ENCODE peak calls at places on chromosome 19, in six cellular contexts. One of them, this sample, is unnamed.

GRCh38 chr19:18390075-18390909 is 4.3 kb downstream of the GDF15 start:
- DNase-seq in endothelial cell of umbilical vein: no peak
- DNase-seq in keratinocyte: no peak
- DNase-seq in body of pancreas: no peak
- DNase-seq in IMR-90: no peak
- DNase-seq in tibial artery: no peak
- DNase-seq in this sample: no peak

GRCh38 chr19:3818479-3818878 is 32.3 kb upstream of the MATK start:
- DNase-seq in keratinocyte: no peak
- DNase-seq in tibial artery: no peak
- DNase-seq in IMR-90: peak
- DNase-seq in body of pancreas: no peak
- DNase-seq in endothelial cell of umbilical vein: peak
- DNase-seq in this sample: peak

GRCh38 chr19:21434967-21435544 is 38.1 kb downstream of the ZNF493 start:
- DNase-seq in endothelial cell of umbilical vein: no peak
- DNase-seq in body of pancreas: no peak
- DNase-seq in keratinocyte: no peak
- DNase-seq in IMR-90: no peak
- DNase-seq in tibial artery: no peak
- DNase-seq in this sample: no peak

GRCh38 chr19:6039541-6040225 is 61.7 kb upstream of the RANBP3 start:
- DNase-seq in body of pancreas: no peak
- DNase-seq in keratinocyte: no peak
- DNase-seq in endothelial cell of umbilical vein: no peak
- DNase-seq in tibial artery: peak
- DNase-seq in IMR-90: no peak
- DNase-seq in this sample: no peak

GRCh38 chr19:3945838-3946237 is 13.0 kb downstream of the NMRK2 start:
- DNase-seq in tibial artery: no peak
- DNase-seq in IMR-90: peak
- DNase-seq in keratinocyte: no peak
- DNase-seq in endothelial cell of umbilical vein: no peak
- DNase-seq in body of pancreas: no peak
- DNase-seq in this sample: no peak

GRCh38 chr19:9917322-9917721 is 19.0 kb downstream of the OLFM2 start:
- DNase-seq in endothelial cell of umbilical vein: peak
- DNase-seq in tibial artery: no peak
- DNase-seq in keratinocyte: no peak
- DNase-seq in IMR-90: peak
- DNase-seq in body of pancreas: peak
- DNase-seq in this sample: no peak

GRCh38 chr19:45484273-45484945 is 12.4 kb downstream of the RTN2 start:
- DNase-seq in body of pancreas: no peak
- DNase-seq in endothelial cell of umbilical vein: no peak
- DNase-seq in keratinocyte: no peak
- DNase-seq in tibial artery: no peak
- DNase-seq in IMR-90: no peak
- DNase-seq in this sample: no peak

GRCh38 chr19:32816555-32817099 is 52.9 kb downstream of the SLC7A9 start:
- DNase-seq in tibial artery: no peak
- DNase-seq in keratinocyte: no peak
- DNase-seq in endothelial cell of umbilical vein: no peak
- DNase-seq in IMR-90: no peak
- DNase-seq in body of pancreas: no peak
- DNase-seq in this sample: no peak

GRCh38 chr19:1397838-1398237 is 3.5 kb downstream of the GAMT start:
- DNase-seq in keratinocyte: no peak
- DNase-seq in IMR-90: no peak
- DNase-seq in body of pancreas: no peak
- DNase-seq in endothelial cell of umbilical vein: no peak
- DNase-seq in tibial artery: no peak
- DNase-seq in this sample: no peak

GRCh38 chr19:35513231-35513974 is at the start of gene DMKN:
- DNase-seq in IMR-90: peak
- DNase-seq in body of pancreas: no peak
- DNase-seq in endothelial cell of umbilical vein: no peak
- DNase-seq in tibial artery: no peak
- DNase-seq in keratinocyte: no peak
- DNase-seq in this sample: no peak

GRCh38 chr19:33809960-33810359 is 13.3 kb downstream of the KCTD15 start:
- DNase-seq in keratinocyte: no peak
- DNase-seq in IMR-90: peak
- DNase-seq in endothelial cell of umbilical vein: peak
- DNase-seq in tibial artery: peak
- DNase-seq in body of pancreas: no peak
- DNase-seq in this sample: no peak

GRCh38 chr19:18438331-18439024 is 545 bp upstream of the ISYNA1 start:
- DNase-seq in IMR-90: no peak
- DNase-seq in body of pancreas: peak
- DNase-seq in tibial artery: peak
- DNase-seq in endothelial cell of umbilical vein: peak
- DNase-seq in keratinocyte: no peak
- DNase-seq in this sample: no peak

GRCh38 chr19:49142866-49143335 is 12.3 kb downstream of the HRC start:
- DNase-seq in tibial artery: peak
- DNase-seq in keratinocyte: no peak
- DNase-seq in IMR-90: peak
- DNase-seq in endothelial cell of umbilical vein: peak
- DNase-seq in body of pancreas: peak
- DNase-seq in this sample: peak

GRCh38 chr19:5880604-5881078 is 10.3 kb upstream of the FUT5 start:
- DNase-seq in endothelial cell of umbilical vein: no peak
- DNase-seq in keratinocyte: no peak
- DNase-seq in tibial artery: no peak
- DNase-seq in body of pancreas: peak
- DNase-seq in IMR-90: peak
- DNase-seq in this sample: no peak

GRCh38 chr19:48511321-48511731 is 309 bp downstream of the LMTK3 start:
- DNase-seq in body of pancreas: no peak
- DNase-seq in tibial artery: no peak
- DNase-seq in keratinocyte: no peak
- DNase-seq in endothelial cell of umbilical vein: no peak
- DNase-seq in IMR-90: no peak
- DNase-seq in this sample: no peak

DNA sequence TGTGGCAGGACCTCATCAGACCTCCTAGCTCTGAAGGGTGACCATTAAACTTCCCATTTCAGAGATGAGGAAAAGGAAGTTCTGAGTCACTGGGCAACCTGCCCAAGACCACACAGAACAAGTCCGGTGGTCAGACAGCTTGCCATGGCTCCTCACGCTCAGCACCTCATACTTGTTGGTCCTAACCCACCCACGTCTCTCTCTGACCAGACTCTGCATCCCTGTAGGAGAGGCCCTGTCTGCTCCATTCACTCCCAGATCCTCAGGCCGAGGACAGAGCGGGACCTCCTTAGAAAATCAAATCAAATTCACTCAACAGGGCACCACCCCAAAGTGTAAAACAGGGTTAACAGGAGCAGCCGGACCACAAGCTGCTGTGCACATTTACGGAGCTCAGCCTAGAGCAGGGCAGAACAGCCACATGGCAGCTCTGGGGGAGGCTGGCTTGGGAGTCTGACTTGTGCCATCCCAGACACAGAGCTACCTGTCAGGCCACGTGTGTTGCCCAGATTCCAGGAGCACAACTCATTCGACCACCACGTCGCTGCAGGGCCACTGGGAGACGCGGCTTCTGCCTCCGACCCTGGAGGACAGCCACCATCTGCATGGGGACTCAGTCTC is 1.7 kb downstream of the MIER2 start:
- DNase-seq in tibial artery: peak
- DNase-seq in keratinocyte: no peak
- DNase-seq in body of pancreas: peak
- DNase-seq in endothelial cell of umbilical vein: peak
- DNase-seq in IMR-90: peak
- DNase-seq in this sample: peak
- H3K4me3 ChIP-seq in tibial artery: peak
- H3K4me3 ChIP-seq in keratinocyte: peak
- H3K4me3 ChIP-seq in body of pancreas: no peak
- H3K4me3 ChIP-seq in endothelial cell of umbilical vein: peak
- H3K4me3 ChIP-seq in IMR-90: peak
- H3K4me3 ChIP-seq in this sample: peak

GRCh38 chr19:50549059-50549926 is 18.9 kb downstream of the LRRC4B start:
- DNase-seq in tibial artery: no peak
- DNase-seq in endothelial cell of umbilical vein: no peak
- DNase-seq in IMR-90: no peak
- DNase-seq in keratinocyte: no peak
- DNase-seq in body of pancreas: no peak
- DNase-seq in this sample: no peak

GRCh38 chr19:50549927-50550593 is 18.2 kb downstream of the LRRC4B start:
- DNase-seq in keratinocyte: no peak
- DNase-seq in IMR-90: no peak
- DNase-seq in endothelial cell of umbilical vein: no peak
- DNase-seq in body of pancreas: no peak
- DNase-seq in tibial artery: no peak
- DNase-seq in this sample: no peak

GRCh38 chr19:50548191-50549058 is 19.8 kb downstream of the LRRC4B start:
- DNase-seq in endothelial cell of umbilical vein: no peak
- DNase-seq in body of pancreas: no peak
- DNase-seq in keratinocyte: no peak
- DNase-seq in tibial artery: no peak
- DNase-seq in IMR-90: no peak
- DNase-seq in this sample: no peak

GRCh38 chr19:50546527-50547221 is 21.6 kb downstream of the LRRC4B start:
- DNase-seq in IMR-90: no peak
- DNase-seq in keratinocyte: no peak
- DNase-seq in endothelial cell of umbilical vein: no peak
- DNase-seq in body of pancreas: no peak
- DNase-seq in tibial artery: no peak
- DNase-seq in this sample: no peak

DNA sequence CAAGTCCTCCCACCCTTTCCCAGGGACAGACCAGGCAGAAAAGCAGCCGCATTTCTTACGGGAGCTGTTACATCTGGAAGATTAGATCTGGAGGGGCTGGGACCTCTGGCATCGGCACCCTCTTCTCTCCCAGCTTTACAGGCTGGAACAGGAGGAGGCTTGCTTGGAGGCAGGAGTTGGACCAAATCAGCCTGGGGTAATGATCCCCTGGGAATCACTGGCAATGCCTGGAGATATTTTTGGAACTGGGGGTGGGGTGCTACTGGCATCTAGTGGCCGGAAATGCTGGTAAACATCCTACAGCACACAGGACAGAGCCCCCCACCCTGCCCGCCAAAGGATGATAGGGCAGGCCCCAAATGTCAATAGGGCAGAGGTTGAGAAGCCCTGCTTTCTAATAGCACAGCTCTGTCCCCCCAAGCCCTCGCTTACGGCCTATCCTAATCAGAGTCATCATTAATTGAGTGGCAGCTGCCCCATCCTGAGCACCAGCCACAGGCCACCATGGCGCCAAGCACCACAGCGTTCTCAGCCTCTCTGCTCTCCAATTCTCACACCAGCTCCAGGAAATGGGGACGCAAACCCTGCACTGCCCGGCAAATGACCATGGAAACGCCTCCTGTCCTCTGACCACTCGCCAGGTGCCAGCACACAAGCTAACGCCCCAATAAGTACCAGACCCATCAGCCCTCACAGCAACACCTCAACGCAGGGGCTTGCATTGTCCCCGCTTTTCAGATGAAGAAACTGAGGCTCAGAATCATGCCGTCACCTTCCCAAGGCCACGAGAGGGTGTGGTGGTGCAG is 20.6 kb downstream of the LRRC4B start:
- DNase-seq in keratinocyte: no peak
- DNase-seq in tibial artery: no peak
- DNase-seq in endothelial cell of umbilical vein: no peak
- DNase-seq in body of pancreas: no peak
- DNase-seq in IMR-90: no peak
- DNase-seq in this sample: no peak
- TF ChIP-seq CTCF in keratinocyte: no peak
- TF ChIP-seq CTCF in tibial artery: no peak
- TF ChIP-seq CTCF in endothelial cell of umbilical vein: no peak
- TF ChIP-seq CTCF in body of pancreas: no peak
- TF ChIP-seq CTCF in IMR-90: no peak
- TF ChIP-seq CTCF in this sample: no peak

DNA sequence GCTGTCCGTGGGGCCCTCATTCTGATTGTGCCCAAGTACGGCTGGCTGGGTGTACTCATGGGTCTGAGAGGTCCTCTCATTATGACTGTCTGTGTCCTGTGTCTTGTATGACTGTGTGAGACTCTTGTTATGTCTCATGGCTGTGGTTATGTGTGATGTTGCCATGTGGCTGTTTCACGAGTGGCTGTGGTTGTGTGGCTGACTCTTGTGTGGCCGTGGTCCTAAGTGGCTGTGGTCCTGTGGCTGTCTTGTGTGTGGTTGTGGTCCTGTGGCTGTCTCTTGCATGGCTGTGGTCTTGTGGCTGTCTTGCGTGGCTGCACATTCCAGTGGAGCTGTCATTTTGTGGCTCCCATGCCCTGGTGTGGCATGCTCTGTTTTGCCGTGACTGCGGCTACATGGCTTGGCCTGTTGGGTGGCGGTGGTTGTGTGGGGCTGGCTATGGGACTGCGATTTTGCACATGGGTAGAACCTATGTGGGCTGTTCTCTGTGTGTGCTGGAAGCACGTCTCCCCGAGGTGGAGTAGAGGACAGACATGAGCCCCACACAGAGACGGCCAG is 2.5 kb downstream of the LYL1 start:
- DNase-seq in IMR-90: no peak
- DNase-seq in body of pancreas: no peak
- DNase-seq in endothelial cell of umbilical vein: peak
- DNase-seq in tibial artery: peak
- DNase-seq in keratinocyte: no peak
- DNase-seq in this sample: no peak
- H3K4me3 ChIP-seq in IMR-90: no peak
- H3K4me3 ChIP-seq in body of pancreas: no peak
- H3K4me3 ChIP-seq in endothelial cell of umbilical vein: no peak
- H3K4me3 ChIP-seq in tibial artery: no peak
- H3K4me3 ChIP-seq in keratinocyte: no peak
- H3K4me3 ChIP-seq in this sample: no peak

GRCh38 chr19:29193116-29193515 is 19.8 kb downstream of the UQCRFS1 start:
- DNase-seq in IMR-90: no peak
- DNase-seq in tibial artery: no peak
- DNase-seq in endothelial cell of umbilical vein: no peak
- DNase-seq in keratinocyte: no peak
- DNase-seq in body of pancreas: no peak
- DNase-seq in this sample: no peak

GRCh38 chr19:29194658-29195057 is 18.3 kb downstream of the UQCRFS1 start:
- DNase-seq in tibial artery: no peak
- DNase-seq in endothelial cell of umbilical vein: no peak
- DNase-seq in body of pancreas: no peak
- DNase-seq in keratinocyte: no peak
- DNase-seq in IMR-90: no peak
- DNase-seq in this sample: no peak

GRCh38 chr19:29188704-29189375 is 24.1 kb downstream of the UQCRFS1 start:
- DNase-seq in keratinocyte: no peak
- DNase-seq in IMR-90: peak
- DNase-seq in tibial artery: no peak
- DNase-seq in body of pancreas: no peak
- DNase-seq in endothelial cell of umbilical vein: no peak
- DNase-seq in this sample: no peak

GRCh38 chr19:29188289-29188688 is 24.7 kb downstream of the UQCRFS1 start:
- DNase-seq in IMR-90: no peak
- DNase-seq in endothelial cell of umbilical vein: no peak
- DNase-seq in body of pancreas: no peak
- DNase-seq in keratinocyte: no peak
- DNase-seq in tibial artery: no peak
- DNase-seq in this sample: no peak

GRCh38 chr19:29191005-29191404 is 21.9 kb downstream of the UQCRFS1 start:
- DNase-seq in endothelial cell of umbilical vein: no peak
- DNase-seq in keratinocyte: no peak
- DNase-seq in IMR-90: no peak
- DNase-seq in body of pancreas: no peak
- DNase-seq in tibial artery: no peak
- DNase-seq in this sample: no peak
- TF ChIP-seq CTCF in endothelial cell of umbilical vein: no peak
- TF ChIP-seq CTCF in keratinocyte: no peak
- TF ChIP-seq CTCF in IMR-90: no peak
- TF ChIP-seq CTCF in body of pancreas: no peak
- TF ChIP-seq CTCF in tibial artery: no peak
- TF ChIP-seq CTCF in this sample: no peak